ENCODE peak calls at places on chromosomes 11 and 22, in five cellular contexts. H is activated T-helper 1 cell treated with anti-CD3 and anti-CD28 coated beads, Interleukin-2, amount 50 U/mL, for 16 hours; Q is iPS DF 19.7; Z is Caki2; C is activated CD8-positive, alpha-beta memory T cell treated with anti-CD3 and anti-CD28 coated beads for 4 hours. T is an unnamed sample.

GRCh38 chr22:19871023-19871844 is 16.6 kb upstream of the GNB1L start:
- DNase-seq in H (no peak), Q (no peak), Z (no peak), C (no peak), T (no peak)

GRCh38 chr22:42961815-42962214 is 53.1 kb downstream of the PACSIN2 start:
- DNase-seq in H (no peak), Q (no peak), Z (no peak), C (no peak), T (no peak)

GRCh38 chr11:126637800-126638175 is 282.3 kb downstream of the ST3GAL4 start:
- DNase-seq in H (no peak), Q (no peak), Z (no peak), C (no peak), T (no peak)

GRCh38 chr11:47051217-47051616 is 114.7 kb downstream of the CSTPP1 start:
- DNase-seq in H (no peak), Q (no peak), Z (no peak), C (no peak), T (no peak)

GRCh38 chr22:26597480-26597879 is 7.5 kb upstream of the TPST2 start:
- DNase-seq in H (no peak), Q (no peak), Z (no peak), C (no peak), T (no peak)

GRCh38 chr11:83257638-83258229 is 28.4 kb downstream of the CCDC90B start:
- DNase-seq in H (no peak), Q (no peak), Z (peak; percentile 48), C (no peak), T (no peak)

GRCh38 chr11:35337136-35337918 is 82.0 kb downstream of the SLC1A2 start:
- DNase-seq in H (no peak), Q (no peak), Z (peak; percentile 85), C (no peak), T (no peak)

GRCh38 chr11:45163956-45164575 is 17.6 kb downstream of the PRDM11 start:
- DNase-seq in H (no peak), Q (no peak), Z (no peak), C (no peak), T (no peak)

GRCh38 chr22:20904980-20905355 is 12.2 kb upstream of the CRKL start:
- DNase-seq in H (no peak), Q (no peak), Z (no peak), C (no peak), T (no peak)

GRCh38 chr11:117096140-117096972 is 1.9 kb downstream of the SIK3 start:
- DNase-seq in H (peak; percentile 23), Q (no peak), Z (peak; percentile 41), C (no peak), T (peak; percentile 75)

GRCh38 chr11:72758304-72758689 is 6.1 kb upstream of the ARAP1 start:
- DNase-seq in H (no peak), Q (no peak), Z (no peak), C (no peak), T (no peak)

GRCh38 chr11:10941429-10941828 is 83.6 kb upstream of the ZBED5 start:
- DNase-seq in H (no peak), Q (no peak), Z (no peak), C (no peak), T (no peak)

T was measured in OCI-LY7.